ENCODE peak calls at places on chromosomes 13 and 19, in ten cellular contexts. F is stimulated activated CD4-positive, alpha-beta T cell treated with anti-CD3 and anti-CD28 coated beads, Interleukin-4, amount 100 ng/mL, for 4 hours; L is CD8-positive, alpha-beta memory T cell; J is suprapubic skin; Z is stimulated activated CD8-positive, alpha-beta memory T cell treated with anti-CD3 and anti-CD28 coated beads, Interleukin-7, amount 100 ng/mL, for 1 hour; V is head of caudate nucleus; U is DND-41; I is neuronal stem cell; K is EL; H is stimulated activated effector memory CD8-positive, alpha-beta T cell treated with anti-CD3 and anti-CD28 coated beads, Interleukin-12 subunit alpha, Interleukin-12 subunit beta, amount 100 ng/mL, for 72 hours. T is an unnamed sample.

GRCh38 chr19:32631381-32631780 is 43.6 kb downstream of the ANKRD27 start:
- DNase-seq in F (no peak), K (no peak), L (no peak), V (peak; percentile 48), U (no peak), I (no peak), Z (no peak), H (no peak), J (no peak), T (peak; percentile 24)

GRCh38 chr19:24002256-24002945 is 84.6 kb upstream of the ZNF254 start:
- DNase-seq in K (no peak), H (no peak), U (no peak), L (no peak), Z (no peak), V (no peak), I (no peak), F (no peak), J (no peak), T (no peak)

GRCh38 chr19:1221141-1221903 is 15.7 kb downstream of the STK11 start:
- DNase-seq in U (no peak), I (no peak), H (no peak), V (peak; percentile 73), J (no peak), Z (no peak), F (no peak), L (no peak), K (peak; percentile 38), T (peak; percentile 80)

GRCh38 chr19:33376931-33377557 is 3.5 kb downstream of the CEBPG start:
- DNase-seq in F (no peak), L (no peak), U (no peak), V (no peak), I (no peak), K (no peak), J (no peak), Z (no peak), H (no peak), T (no peak)

GRCh38 chr13:102422690-102423089 is 20.8 kb upstream of the FGF14 start:
- DNase-seq in L (no peak), K (no peak), Z (no peak), J (no peak), U (no peak), I (no peak), V (no peak), F (no peak), H (no peak), T (no peak)

GRCh38 chr19:23415034-23415433 is 19.8 kb upstream of the ZNF91 start:
- DNase-seq in Z (no peak), K (peak; percentile 11), L (no peak), H (no peak), J (no peak), I (peak; percentile 15), U (no peak), F (no peak), V (no peak), T (no peak)

GRCh38 chr19:11265785-11266236 is 3.5 kb upstream of the DOCK6 start:
- DNase-seq in H (no peak), V (no peak), I (no peak), K (no peak), L (no peak), Z (no peak), J (no peak), F (no peak), U (no peak), T (no peak)

GRCh38 chr19:56026769-56027168 is 40.2 kb downstream of the NLRP5 start:
- DNase-seq in H (no peak), L (no peak), F (no peak), J (no peak), Z (no peak), U (no peak), V (no peak), I (no peak), K (no peak), T (no peak)

T was measured in Ammon's horn.